ENCODE peak calls at places on chromosomes 12 and 14, in four cellular contexts. One of them, this sample, is unnamed.
A peak's percentile ranks its signal among the peaks of the same experiment; 100 is the strongest.

GRCh38 chr14:50013198-50013918 is 103.0 kb downstream of the VCPKMT start:
- DNase-seq in PC-3: peak; percentile 95
- DNase-seq in fibroblast of lung: no peak
- DNase-seq in neural progenitor cell: no peak
- DNase-seq in this sample: no peak

GRCh38 chr12:34257093-34257492 is 234.8 kb downstream of the ALG10 start:
- DNase-seq in neural progenitor cell: no peak
- DNase-seq in PC-3: peak; percentile 8
- DNase-seq in fibroblast of lung: no peak
- DNase-seq in this sample: peak; percentile 4

GRCh38 chr12:109483346-109483745 is 5.9 kb downstream of the UBE3B start:
- DNase-seq in fibroblast of lung: no peak
- DNase-seq in PC-3: no peak
- DNase-seq in neural progenitor cell: no peak
- DNase-seq in this sample: no peak

GRCh38 chr14:74948228-74949175 is 6.9 kb downstream of the PGF start:
- DNase-seq in neural progenitor cell: no peak
- DNase-seq in fibroblast of lung: no peak
- DNase-seq in PC-3: no peak
- DNase-seq in this sample: no peak

GRCh38 chr14:81464253-81465001 is 64.3 kb upstream of the STON2 start:
- DNase-seq in neural progenitor cell: peak; percentile 69
- DNase-seq in fibroblast of lung: peak; percentile 73
- DNase-seq in PC-3: peak; percentile 88
- DNase-seq in this sample: peak; percentile 80

GRCh38 chr14:26709019-26709418 is 111.2 kb upstream of the NOVA1 start:
- DNase-seq in neural progenitor cell: no peak
- DNase-seq in PC-3: peak; percentile 65
- DNase-seq in fibroblast of lung: peak; percentile 17
- DNase-seq in this sample: peak; percentile 9

GRCh38 chr12:90936230-90937005 is 18.6 kb downstream of the CCER1 start:
- DNase-seq in neural progenitor cell: no peak
- DNase-seq in PC-3: peak; percentile 38
- DNase-seq in fibroblast of lung: no peak
- DNase-seq in this sample: peak; percentile 10

GRCh38 chr12:78419513-78419912 is 445.1 kb upstream of the SYT1 start:
- DNase-seq in neural progenitor cell: no peak
- DNase-seq in PC-3: no peak
- DNase-seq in fibroblast of lung: no peak
- DNase-seq in this sample: no peak

GRCh38 chr14:95006479-95006878 is 150.8 kb downstream of the DICER1 start:
- DNase-seq in neural progenitor cell: no peak
- DNase-seq in fibroblast of lung: no peak
- DNase-seq in PC-3: no peak
- DNase-seq in this sample: no peak

GRCh38 chr14:23577004-23577681 is 1.4 kb downstream of the JPH4 start:
- DNase-seq in neural progenitor cell: peak; percentile 67
- DNase-seq in fibroblast of lung: no peak
- DNase-seq in PC-3: no peak
- DNase-seq in this sample: peak; percentile 71
- TF ChIP-seq EZH2 in neural progenitor cell: no peak
- TF ChIP-seq EZH2 in fibroblast of lung: peak; percentile 88
- TF ChIP-seq EZH2 in PC-3: no peak
- TF ChIP-seq EZH2 in this sample: no peak

GRCh38 chr12:26880625-26881024 is 47.6 kb upstream of the ITPR2 start:
- DNase-seq in PC-3: no peak
- DNase-seq in fibroblast of lung: no peak
- DNase-seq in neural progenitor cell: no peak
- DNase-seq in this sample: no peak

GRCh38 chr12:26890784-26891183 is 47.0 kb downstream of the INTS13 start:
- DNase-seq in fibroblast of lung: no peak
- DNase-seq in neural progenitor cell: no peak
- DNase-seq in PC-3: no peak
- DNase-seq in this sample: no peak

DNA sequence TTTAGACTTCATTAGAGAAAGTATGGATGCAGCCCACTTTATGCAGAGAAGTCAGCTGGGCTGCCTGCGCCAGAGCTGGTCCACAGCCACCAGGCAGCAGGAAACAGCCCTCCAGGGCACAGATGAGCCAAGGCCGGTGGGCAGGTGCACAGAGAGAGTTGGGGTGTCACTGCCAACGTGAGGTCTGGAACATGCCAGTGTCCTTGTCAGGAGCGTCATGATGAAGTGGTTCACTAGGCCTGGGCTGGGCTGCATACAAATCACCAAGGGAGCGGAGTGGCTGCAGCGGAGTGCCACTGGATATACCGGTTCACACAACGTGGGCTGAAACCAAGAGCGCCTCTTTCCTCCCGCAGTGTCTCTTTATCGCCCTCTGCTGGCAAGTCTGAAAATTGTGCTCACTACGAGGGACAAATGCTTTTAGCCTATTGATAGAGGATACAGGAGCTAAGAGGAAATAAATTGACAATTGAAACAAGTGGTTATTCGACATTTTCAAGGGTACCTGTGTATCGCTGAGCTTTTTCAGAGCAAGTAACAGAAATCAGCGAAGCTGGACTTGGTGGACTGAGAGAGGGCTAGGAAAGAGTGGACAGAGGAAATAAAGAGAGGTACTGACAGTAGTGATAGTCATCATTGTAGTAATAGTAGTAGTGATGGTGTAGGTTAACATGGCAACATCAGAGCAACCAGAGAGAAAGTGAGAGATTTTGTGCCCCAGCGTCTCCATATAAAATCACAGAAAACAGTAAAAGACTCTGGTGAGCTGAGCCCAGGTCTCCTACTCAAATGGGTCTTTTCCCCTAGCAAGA is 52.0 kb upstream of the ITPR2 start:
- DNase-seq in fibroblast of lung: peak; percentile 81
- DNase-seq in neural progenitor cell: peak; percentile 83
- DNase-seq in PC-3: peak; percentile 99
- DNase-seq in this sample: peak; percentile 93
- H3K4me3 ChIP-seq in fibroblast of lung: no peak overlapping the region
- H3K4me3 ChIP-seq in neural progenitor cell: no peak overlapping the region
- H3K4me3 ChIP-seq in PC-3: peak overlapping the region; percentile 42
- H3K4me3 ChIP-seq in this sample: no peak overlapping the region

DNA sequence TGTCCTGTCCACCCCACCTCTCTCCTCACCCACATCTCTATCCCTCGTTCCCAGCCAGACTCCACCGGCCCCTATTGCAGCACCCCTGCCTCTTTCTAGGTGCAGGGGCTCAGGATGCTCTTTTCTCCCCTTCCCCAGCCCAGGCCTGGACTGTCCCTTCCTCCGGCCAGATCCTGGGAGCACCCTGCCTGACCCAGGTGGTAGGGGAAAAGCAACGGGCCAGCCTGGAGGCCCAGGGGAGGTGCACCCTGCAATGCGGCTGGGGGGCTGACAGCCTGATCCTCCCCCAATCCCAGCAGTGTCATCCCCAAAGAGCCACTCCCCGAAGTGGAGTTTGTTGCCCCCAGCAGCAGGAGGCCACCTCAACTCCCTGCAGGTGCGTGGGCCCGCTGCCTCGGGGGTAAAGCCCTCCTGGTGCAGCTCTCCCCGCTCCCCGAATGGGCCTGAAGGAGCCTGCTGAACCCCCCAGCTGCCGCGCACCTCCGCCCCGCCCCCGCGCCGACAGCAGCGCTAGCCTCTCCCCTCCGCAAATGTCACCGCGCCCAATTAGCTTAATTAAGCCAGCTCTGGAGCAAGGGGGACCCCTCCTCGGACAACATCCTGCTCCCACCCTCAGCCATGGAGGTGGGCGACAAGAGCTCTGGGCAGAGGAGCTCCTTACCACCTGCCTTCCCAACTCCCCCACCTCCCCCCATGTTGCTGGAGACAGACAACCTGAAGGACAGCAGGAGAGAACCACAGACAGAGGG is 4.7 kb downstream of the NXPH4 start:
- DNase-seq in neural progenitor cell: no peak
- DNase-seq in PC-3: no peak
- DNase-seq in fibroblast of lung: no peak
- DNase-seq in this sample: no peak
- TF ChIP-seq EZH2 in neural progenitor cell: peak; percentile 52
- TF ChIP-seq EZH2 in PC-3: no peak
- TF ChIP-seq EZH2 in fibroblast of lung: peak; percentile 14
- TF ChIP-seq EZH2 in this sample: peak; percentile 88

GRCh38 chr14:68817513-68818212 is 24.8 kb upstream of the ZFP36L1 start:
- DNase-seq in fibroblast of lung: no peak
- DNase-seq in neural progenitor cell: no peak
- DNase-seq in PC-3: no peak
- DNase-seq in this sample: no peak
- H3K4me3 ChIP-seq in fibroblast of lung: no peak overlapping the region
- H3K4me3 ChIP-seq in neural progenitor cell: no peak overlapping the region
- H3K4me3 ChIP-seq in PC-3: no peak overlapping the region
- H3K4me3 ChIP-seq in this sample: no peak overlapping the region

DNA sequence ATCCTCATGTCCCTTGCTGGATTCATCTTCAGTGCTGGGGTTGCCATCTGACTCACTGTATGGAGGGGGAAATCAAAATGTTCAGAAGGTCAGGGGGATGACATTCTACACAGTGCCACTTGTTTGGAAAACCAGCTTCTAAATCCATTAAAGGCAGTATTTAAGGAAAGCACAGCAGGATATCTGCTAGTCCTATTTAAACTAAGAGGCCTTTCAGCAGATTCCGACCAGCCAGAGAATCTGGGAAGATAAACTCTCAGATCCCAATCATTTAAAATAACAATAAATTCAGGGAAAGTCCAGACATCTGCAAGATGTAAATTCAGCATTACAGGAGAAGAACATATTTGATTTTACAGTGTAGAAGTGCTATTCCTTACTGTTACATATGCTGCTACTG is 3.8 kb downstream of the SIX4 start:
- DNase-seq in PC-3: no peak
- DNase-seq in neural progenitor cell: peak; percentile 68
- DNase-seq in fibroblast of lung: no peak
- DNase-seq in this sample: no peak
- TF ChIP-seq EZH2 in PC-3: no peak
- TF ChIP-seq EZH2 in neural progenitor cell: no peak
- TF ChIP-seq EZH2 in fibroblast of lung: no peak
- TF ChIP-seq EZH2 in this sample: no peak

GRCh38 chr12:15227004-15227679 is 5.9 kb upstream of the RERG start:
- DNase-seq in PC-3: peak; percentile 67
- DNase-seq in neural progenitor cell: peak; percentile 68
- DNase-seq in fibroblast of lung: peak; percentile 89
- DNase-seq in this sample: peak; percentile 78

GRCh38 chr12:15216036-15216889 is 5.0 kb downstream of the RERG start:
- DNase-seq in fibroblast of lung: no peak
- DNase-seq in neural progenitor cell: no peak
- DNase-seq in PC-3: no peak
- DNase-seq in this sample: no peak

GRCh38 chr12:15220451-15220850 is 766 bp downstream of the RERG start:
- DNase-seq in neural progenitor cell: no peak
- DNase-seq in PC-3: no peak
- DNase-seq in fibroblast of lung: no peak
- DNase-seq in this sample: no peak

GRCh38 chr12:15225136-15225535 is 3.9 kb upstream of the RERG start:
- DNase-seq in neural progenitor cell: no peak
- DNase-seq in fibroblast of lung: peak; percentile 40
- DNase-seq in PC-3: no peak
- DNase-seq in this sample: no peak

DNA sequence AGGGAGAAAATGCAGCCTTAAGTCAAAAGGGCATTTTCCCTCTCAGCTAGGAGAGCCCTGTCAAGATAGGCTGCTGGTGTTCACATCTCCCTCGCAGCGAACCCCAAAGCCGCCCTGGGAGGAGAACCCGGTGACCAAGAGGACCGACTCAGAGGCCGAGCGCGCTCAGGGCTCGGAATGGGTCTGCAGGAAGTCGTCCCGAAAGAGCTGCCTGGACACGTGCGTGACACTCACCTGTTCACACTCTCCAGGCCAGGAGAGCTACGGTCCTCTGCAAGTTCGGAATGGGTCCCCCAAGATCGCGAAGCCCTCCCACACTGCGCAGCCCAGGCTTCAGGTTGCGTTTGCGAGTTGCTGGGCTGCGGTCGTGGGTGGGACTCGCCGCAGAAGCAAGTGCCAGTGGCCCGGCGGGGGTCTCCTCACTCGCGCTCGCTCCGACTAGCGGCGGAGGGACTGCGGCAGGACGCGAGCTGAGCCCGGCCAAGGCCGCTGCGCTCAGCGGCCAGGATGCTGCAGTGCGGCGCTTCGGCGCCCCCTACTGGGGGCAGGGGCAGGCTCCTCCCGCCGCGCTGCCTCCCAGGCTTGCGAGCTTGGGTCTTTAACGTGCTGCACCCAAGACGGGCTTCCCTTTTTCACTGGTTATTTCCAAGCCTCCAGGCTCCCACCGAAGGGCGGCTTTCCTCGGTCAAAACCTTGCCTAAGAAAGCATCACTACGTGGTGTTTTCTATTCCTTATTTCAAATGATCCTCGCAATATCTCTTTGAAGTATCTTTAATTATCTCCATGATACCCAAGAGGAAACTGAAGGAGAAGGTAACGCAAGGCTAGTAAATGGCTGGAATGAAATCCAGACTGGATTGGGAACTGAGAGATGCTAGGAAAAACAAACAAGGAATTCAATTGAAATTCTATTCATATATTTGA is at the start of gene RERG:
- DNase-seq in PC-3: peak; percentile 74
- DNase-seq in neural progenitor cell: peak; percentile 94
- DNase-seq in fibroblast of lung: peak; percentile 81
- DNase-seq in this sample: peak; percentile 89
- H3K4me3 ChIP-seq in PC-3: peak within 1 kb of the TSS; percentile 61
- H3K4me3 ChIP-seq in neural progenitor cell: peak within 1 kb of the TSS; percentile 50
- H3K4me3 ChIP-seq in fibroblast of lung: peak within 1 kb of the TSS; percentile 64
- H3K4me3 ChIP-seq in this sample: peak within 1 kb of the TSS; percentile 62

GRCh38 chr14:103123128-103123633 is at the start of gene TNFAIP2:
- DNase-seq in fibroblast of lung: no peak
- DNase-seq in PC-3: no peak
- DNase-seq in neural progenitor cell: peak; percentile 84
- DNase-seq in this sample: peak; percentile 85
- TF ChIP-seq EZH2 in fibroblast of lung: no peak
- TF ChIP-seq EZH2 in PC-3: no peak
- TF ChIP-seq EZH2 in neural progenitor cell: no peak
- TF ChIP-seq EZH2 in this sample: no peak

GRCh38 chr12:110937104-110937641 is 16.8 kb upstream of the MYL2 start:
- DNase-seq in neural progenitor cell: peak; percentile 81
- DNase-seq in PC-3: peak; percentile 79
- DNase-seq in fibroblast of lung: peak; percentile 31
- DNase-seq in this sample: peak; percentile 96
- H3K4me3 ChIP-seq in neural progenitor cell: peak overlapping the region; percentile 36
- H3K4me3 ChIP-seq in PC-3: peak overlapping the region; percentile 23
- H3K4me3 ChIP-seq in fibroblast of lung: no peak overlapping the region
- H3K4me3 ChIP-seq in this sample: peak overlapping the region; percentile 29

This sample was measured in GM23338.